ENCODE peak calls at places on chromosomes 7 and 10, in four cellular contexts. K is GM23338, T is H1, Z is MM.1S. G is an unnamed sample. For H3K4me1, the result is how much of the 10 kb centered on the place peaks cover.

GRCh38 chr10:33334839-33335549 is 527 bp upstream of the NRP1 start:
- DNase-seq in K (peak), T (no peak), Z (peak), G (peak)

GRCh38 chr10:114519306-114519669 is 115.0 kb upstream of the AFAP1L2 start:
- DNase-seq in K (no peak), T (no peak), Z (no peak), G (peak)

GRCh38 chr7:43443380-43443779 is 139.5 kb upstream of the STK17A start:
- DNase-seq in K (no peak), T (no peak), Z (no peak), G (no peak)

GRCh38 chr7:80724249-80724871 is 85.9 kb downstream of the CD36 start:
- DNase-seq in K (peak), T (no peak), Z (no peak), G (no peak)

GRCh38 chr7:44073664-44074348 is 8.4 kb upstream of the PGAM2 start:
- DNase-seq in K (peak), T (no peak), Z (no peak), G (peak)

GRCh38 chr10:48804740-48805182 is 120.1 kb downstream of the WDFY4 start:
- DNase-seq in K (no peak), T (no peak), Z (no peak), G (no peak)

GRCh38 chr10:99630439-99630838 is 10.2 kb upstream of the SLC25A28 start:
- DNase-seq in K (no peak), T (no peak), Z (peak), G (no peak)

GRCh38 chr7:155358066-155358947 is 60.6 kb downstream of the INSIG1 start:
- DNase-seq in K (no peak), T (no peak), Z (no peak), G (no peak)

GRCh38 chr7:43461349-43462024 is 121.4 kb upstream of the STK17A start:
- DNase-seq in K (no peak), T (no peak), Z (no peak), G (no peak)

GRCh38 chr7:19404912-19405329 is 259.7 kb upstream of the FERD3L start:
- DNase-seq in K (peak), T (peak), Z (no peak), G (no peak)

GRCh38 chr10:88651131-88651541 is 13.1 kb upstream of the LIPF start:
- DNase-seq in K (no peak), T (no peak), Z (no peak), G (no peak)

GRCh38 chr10:44801383-44802327 is 109.5 kb upstream of the TMEM72 start:
- DNase-seq in K (no peak), T (no peak), Z (no peak), G (peak)

GRCh38 chr10:62643612-62644587 is 160.6 kb upstream of the ADO start:
- DNase-seq in K (no peak), T (no peak), Z (no peak), G (no peak)

GRCh38 chr10:62650411-62650810 is 154.1 kb upstream of the ADO start:
- DNase-seq in K (no peak), T (no peak), Z (no peak), G (no peak)

GRCh38 chr10:62651341-62651740 is 153.2 kb upstream of the ADO start:
- DNase-seq in K (no peak), T (no peak), Z (no peak), G (no peak)

GRCh38 chr10:62648941-62649340 is 155.6 kb upstream of the ADO start:
- DNase-seq in K (no peak), T (no peak), Z (no peak), G (no peak)

GRCh38 chr10:62647375-62648092 is 157.0 kb upstream of the ADO start:
- DNase-seq in K (no peak), T (no peak), Z (no peak), G (no peak)
- H3K4me1 ChIP-seq in K (under half), T (under half), Z (under half), G (under half)

GRCh38 chr7:127993987-127994386 is 37.2 kb downstream of the LRRC4 start:
- DNase-seq in K (no peak), T (no peak), Z (no peak), G (no peak)

GRCh38 chr7:127993317-127993716 is 37.9 kb downstream of the LRRC4 start:
- DNase-seq in K (no peak), T (no peak), Z (no peak), G (no peak)

GRCh38 chr7:127995866-127996215 is 35.4 kb downstream of the LRRC4 start:
- DNase-seq in K (no peak), T (no peak), Z (no peak), G (peak)

GRCh38 chr7:127996253-127997071 is 34.8 kb downstream of the LRRC4 start:
- DNase-seq in K (no peak), T (no peak), Z (no peak), G (no peak)

GRCh38 chr7:127995157-127995865 is 35.9 kb downstream of the LRRC4 start:
- DNase-seq in K (no peak), T (no peak), Z (no peak), G (no peak)
- H3K27ac ChIP-seq in K (peak), T (no peak), Z (no peak), G (peak)

GRCh38 chr10:103892181-103892580 is 25.8 kb downstream of the STN1 start:
- DNase-seq in K (no peak), T (no peak), Z (no peak), G (no peak)
- H3K4me1 ChIP-seq in K (under half), T (under half), Z (under half), G (under half)

DNA sequence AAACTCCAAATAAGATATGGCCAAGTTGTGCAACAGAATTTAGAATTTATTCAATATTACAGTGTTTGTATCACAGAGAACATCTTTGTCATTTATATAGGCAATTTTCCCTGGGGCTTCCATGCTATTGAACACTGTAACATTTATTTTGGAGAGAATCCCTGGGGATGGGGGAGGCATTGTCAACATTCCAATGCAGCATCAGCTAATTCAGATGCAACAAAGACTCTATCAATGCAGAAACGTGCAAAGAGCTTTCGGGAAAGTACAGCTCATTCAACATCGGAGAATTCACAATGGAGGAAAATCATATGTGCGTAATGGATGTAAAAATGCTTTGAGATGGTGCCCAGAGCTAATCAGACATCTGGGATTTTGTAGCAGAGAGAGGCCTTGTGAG is 28.2 kb upstream of the FIS1 start:
- DNase-seq in K (peak), T (no peak), Z (no peak), G (no peak)
- H3K27ac ChIP-seq in K (peak), T (no peak), Z (no peak), G (no peak)